ENCODE peak calls at places on chromosomes 1 and 21, in four cellular contexts. C, M, D and Q are unnamed samples.

GRCh38 chr1:174023438-174023837 is 1.3 kb upstream of the RC3H1 start:
- DNase-seq in C (peak), M (peak), D (peak), Q (no peak)

GRCh38 chr21:45293726-45294401 is 6.2 kb upstream of the POFUT2 start:
- DNase-seq in D (no peak), C (peak), M (no peak), Q (no peak)

GRCh38 chr21:44285547-44285992 is at the start of gene AIRE:
- DNase-seq in M (no peak), C (peak), D (no peak), Q (no peak)

GRCh38 chr1:176691251-176692228 is 228.6 kb downstream of the PAPPA2 start:
- DNase-seq in M (peak), C (peak), D (peak), Q (no peak)

GRCh38 chr1:225917536-225917935 is 6.5 kb downstream of the PYCR2 start:
- DNase-seq in D (no peak), M (no peak), C (no peak), Q (no peak)

GRCh38 chr1:156499194-156499702 is 1.3 kb downstream of the MEF2D start:
- DNase-seq in D (no peak), M (no peak), C (no peak), Q (no peak)

GRCh38 chr21:27423073-27423472 is 456.2 kb upstream of the ADAMTS5 start:
- DNase-seq in M (no peak), C (no peak), D (no peak), Q (no peak)

GRCh38 chr1:225866061-225866844 is 15.9 kb downstream of the TMEM63A start:
- DNase-seq in M (no peak), C (no peak), D (peak), Q (no peak)

GRCh38 chr1:97563926-97564325 is 356.9 kb downstream of the DPYD start:
- DNase-seq in M (no peak), D (no peak), C (no peak), Q (no peak)

GRCh38 chr1:50418600-50419109 is 4.6 kb downstream of the DMRTA2 start:
- DNase-seq in C (peak), M (no peak), D (no peak), Q (no peak)

GRCh38 chr1:184479435-184480202 is 92.8 kb downstream of the C1orf21 start:
- DNase-seq in D (no peak), C (no peak), M (no peak), Q (no peak)

GRCh38 chr1:217191441-217191840 is 439.4 kb downstream of the GPATCH2 start:
- DNase-seq in M (no peak), D (no peak), C (no peak), Q (no peak)

GRCh38 chr1:167082511-167083027 is 7.6 kb downstream of the GPA33 start:
- DNase-seq in M (peak), C (no peak), D (no peak), Q (no peak)

GRCh38 chr21:19870682-19871081 is 1127.5 kb upstream of the NCAM2 start:
- DNase-seq in M (no peak), C (no peak), D (no peak), Q (no peak)

GRCh38 chr1:11645670-11646265 is 8.5 kb downstream of the FBXO2 start:
- DNase-seq in D (peak), C (peak), M (peak), Q (peak)

GRCh38 chr1:228989992-228990827 is 254.9 kb downstream of the RHOU start:
- DNase-seq in M (no peak), D (peak), C (peak), Q (no peak)

GRCh38 chr1:167427843-167428242 is 90.5 kb downstream of the CD247 start:
- DNase-seq in D (no peak), M (no peak), C (no peak), Q (no peak)

GRCh38 chr1:9651565-9652378 is at the start of gene PIK3CD:
- DNase-seq in C (peak), D (no peak), M (no peak), Q (no peak)

GRCh38 chr1:50163674-50164073 is 55.0 kb downstream of the ELAVL4 start:
- DNase-seq in C (no peak), D (no peak), M (no peak), Q (no peak)

GRCh38 chr1:3978928-3979325 is 78.9 kb upstream of the C1orf174 start:
- DNase-seq in M (no peak), D (no peak), C (no peak), Q (no peak)

GRCh38 chr1:70487910-70488665 is 77.0 kb downstream of the CTH start:
- DNase-seq in M (peak), D (peak), C (peak), Q (no peak)

GRCh38 chr1:198175418-198176170 is 18.8 kb downstream of the NEK7 start:
- DNase-seq in D (no peak), C (no peak), M (no peak), Q (no peak)

GRCh38 chr1:61012365-61012764 is 70.0 kb upstream of the NFIA start:
- DNase-seq in C (no peak), D (peak), M (no peak), Q (no peak)

GRCh38 chr1:31416101-31416736 is 3.2 kb downstream of the SERINC2 start:
- DNase-seq in D (no peak), M (no peak), C (no peak), Q (no peak)

GRCh38 chr1:11536573-11537379 is 57.8 kb downstream of the DISP3 start:
- DNase-seq in M (no peak), C (no peak), D (no peak), Q (no peak)

GRCh38 chr1:1291023-1291528 is 10.8 kb downstream of the SCNN1D start:
- DNase-seq in M (no peak), D (no peak), C (no peak), Q (no peak)

GRCh38 chr1:167618366-167618765 is 11.7 kb upstream of the RCSD1 start:
- DNase-seq in D (no peak), M (no peak), C (no peak), Q (no peak)

GRCh38 chr1:199029401-199029800 is 390.6 kb downstream of the PTPRC start:
- DNase-seq in D (no peak), C (no peak), M (no peak), Q (no peak)

GRCh38 chr1:224623310-224623714 is 7.2 kb downstream of the CNIH3 start:
- DNase-seq in D (peak), M (no peak), C (no peak), Q (no peak)

GRCh38 chr1:19457555-19457954 is 27.8 kb downstream of the CAPZB start:
- DNase-seq in M (no peak), C (no peak), D (peak), Q (no peak)

GRCh38 chr1:19458815-19459417 is 26.4 kb downstream of the CAPZB start:
- DNase-seq in D (no peak), C (no peak), M (no peak), Q (no peak)

GRCh38 chr1:19455353-19455752 is 30.0 kb downstream of the CAPZB start:
- DNase-seq in C (peak), M (no peak), D (no peak), Q (no peak)

GRCh38 chr1:19454265-19455198 is 30.8 kb downstream of the CAPZB start:
- DNase-seq in D (no peak), C (peak), M (no peak), Q (no peak)

DNA sequence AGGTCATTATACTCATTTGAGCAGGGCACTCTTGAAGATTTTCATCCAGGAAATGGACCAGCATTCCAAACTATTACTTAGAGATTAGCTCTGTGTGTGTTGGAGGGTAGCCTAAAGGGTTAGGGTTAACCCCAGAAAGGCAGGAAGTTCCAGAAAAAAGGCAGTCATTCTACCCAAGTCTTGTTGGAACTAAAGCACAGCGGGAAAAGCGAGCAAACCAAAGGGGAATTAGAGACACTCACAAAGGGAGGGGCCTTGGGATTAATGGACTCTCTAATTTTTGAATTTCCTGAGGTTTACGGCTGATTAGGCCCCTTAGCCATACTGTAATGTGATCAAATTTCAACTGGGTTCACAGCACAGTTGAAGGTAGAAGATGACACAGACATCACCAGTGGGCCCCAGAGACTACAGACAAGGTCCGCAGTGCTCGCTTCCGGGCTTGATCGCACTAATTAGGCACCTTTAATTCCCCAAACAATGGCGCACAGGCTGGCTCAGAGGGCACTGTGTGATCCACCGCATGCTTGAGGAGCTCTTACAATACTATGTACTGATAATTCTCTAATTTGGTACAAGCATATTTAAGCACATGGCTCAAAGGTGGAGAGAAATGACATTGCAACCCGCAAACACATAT is 28.3 kb downstream of the CAPZB start:
- DNase-seq in D (peak), C (no peak), M (no peak), Q (no peak)
- H3K4me3 ChIP-seq in D (no peak), C (no peak), M (no peak), Q (no peak)

GRCh38 chr1:242736569-242736968 is 212.1 kb upstream of the PLD5 start:
- DNase-seq in M (no peak), C (no peak), D (no peak), Q (no peak)
- H3K9ac ChIP-seq in M (no peak), C (no peak), D (no peak), Q (no peak)

DNA sequence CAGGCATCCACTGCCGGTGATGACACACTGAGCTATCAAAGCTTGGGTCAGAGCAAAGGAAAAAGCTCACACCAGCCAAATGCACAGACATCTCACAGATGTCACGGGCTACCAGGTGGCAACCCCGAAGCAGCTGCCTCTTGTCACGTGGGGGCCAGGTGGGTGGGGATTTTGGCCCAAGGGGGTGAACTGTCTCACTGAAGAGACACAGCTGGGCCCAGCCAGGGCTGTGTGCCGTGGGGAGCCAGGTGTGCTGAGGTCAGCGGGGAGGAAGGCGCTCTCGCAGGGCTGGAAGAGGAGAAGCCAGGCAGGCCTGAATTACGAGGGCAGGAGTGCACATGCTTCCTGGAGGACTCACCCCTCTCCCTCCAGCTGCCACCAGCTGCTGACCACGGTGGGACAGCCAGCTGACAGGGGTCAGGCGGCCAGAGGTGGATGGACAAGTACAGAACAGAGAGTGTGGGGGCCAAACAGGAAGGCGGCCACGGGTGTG is 32.4 kb downstream of the KCNN3 start:
- DNase-seq in C (no peak), M (no peak), D (no peak), Q (no peak)
- TF ChIP-seq POLR2AphosphoS5 in C (no peak), M (no peak), D (no peak), Q (no peak)

GRCh38 chr21:23858878-23859277 is 1748.4 kb downstream of the MRPL39 start:
- DNase-seq in M (no peak), C (peak), D (no peak), Q (no peak)

GRCh38 chr21:23861908-23862504 is 1745.3 kb downstream of the MRPL39 start:
- DNase-seq in M (no peak), C (no peak), D (no peak), Q (no peak)
- H3K4me3 ChIP-seq in M (no peak), C (no peak), D (no peak), Q (no peak)